ENCODE peak calls at places on chromosomes 13 and 19, in eight cellular contexts. K, Y, G, P, J, E, L and U are unnamed samples.

GRCh38 chr19:14300281-14300680 is 81.0 kb upstream of the ADGRE5 start:
- DNase-seq in K (no peak), Y (no peak), G (no peak), P (no peak), J (no peak), E (no peak), L (no peak), U (no peak)

GRCh38 chr19:33554821-33555220 is 33.2 kb upstream of the PEPD start:
- DNase-seq in K (no peak), Y (no peak), G (no peak), P (no peak), J (no peak), E (no peak), L (no peak), U (no peak)

GRCh38 chr13:105638446-105638845 is 897.0 kb downstream of the EFNB2 start:
- DNase-seq in K (no peak), Y (no peak), G (no peak), P (no peak), J (peak), E (no peak), L (no peak), U (no peak)

GRCh38 chr19:54556194-54556593 is 17.4 kb upstream of the LILRA2 start:
- DNase-seq in K (no peak), Y (no peak), G (no peak), P (no peak), J (no peak), E (no peak), L (no peak), U (no peak)

GRCh38 chr13:47499358-47500150 is 501.5 kb downstream of the SUCLA2 start:
- DNase-seq in K (peak), Y (no peak), G (no peak), P (no peak), J (peak), E (no peak), L (peak), U (no peak)

GRCh38 chr13:99614465-99614885 is 113.2 kb downstream of the TM9SF2 start:
- DNase-seq in K (peak), Y (no peak), G (peak), P (no peak), J (no peak), E (no peak), L (peak), U (no peak)

GRCh38 chr19:5323475-5323811 is 17.2 kb downstream of the PTPRS start:
- DNase-seq in K (no peak), Y (no peak), G (no peak), P (no peak), J (no peak), E (no peak), L (no peak), U (no peak)

GRCh38 chr13:49869514-49869913 is 66.6 kb downstream of the SPRYD7 start:
- DNase-seq in K (peak), Y (no peak), G (no peak), P (no peak), J (peak), E (no peak), L (peak), U (no peak)

GRCh38 chr19:51018745-51019543 is 565 bp downstream of the KLK10 start:
- DNase-seq in K (peak), Y (no peak), G (peak), P (no peak), J (no peak), E (no peak), L (peak), U (no peak)

GRCh38 chr13:78137404-78138142 is 218.9 kb upstream of the EDNRB start:
- DNase-seq in K (peak), Y (no peak), G (no peak), P (peak), J (peak), E (peak), L (peak), U (peak)

GRCh38 chr19:5308471-5309437 is 31.9 kb downstream of the PTPRS start:
- DNase-seq in K (peak), Y (peak), G (peak), P (no peak), J (peak), E (no peak), L (peak), U (no peak)

GRCh38 chr19:32068805-32069204 is 276.6 kb upstream of the ZNF507 start:
- DNase-seq in K (no peak), Y (no peak), G (no peak), P (no peak), J (no peak), E (no peak), L (no peak), U (no peak)

GRCh38 chr13:33927315-33927714 is 109.4 kb downstream of the RFC3 start:
- DNase-seq in K (peak), Y (no peak), G (no peak), P (no peak), J (peak), E (no peak), L (peak), U (no peak)

GRCh38 chr13:35144496-35144895 is 202.4 kb downstream of the NBEA start:
- DNase-seq in K (peak), Y (no peak), G (no peak), P (no peak), J (no peak), E (no peak), L (peak), U (no peak)

GRCh38 chr19:40807147-40808020 is 8.4 kb downstream of the EGLN2 start:
- DNase-seq in K (no peak), Y (no peak), G (no peak), P (no peak), J (no peak), E (no peak), L (no peak), U (no peak)

GRCh38 chr13:63409791-63410351 is 1994.2 kb upstream of the PCDH20 start:
- DNase-seq in K (no peak), Y (no peak), G (no peak), P (no peak), J (no peak), E (no peak), L (no peak), U (no peak)

GRCh38 chr13:37164635-37165034 is 59.2 kb upstream of the CSNK1A1L start:
- DNase-seq in K (no peak), Y (no peak), G (no peak), P (no peak), J (no peak), E (no peak), L (no peak), U (no peak)

GRCh38 chr19:13036366-13036976 is 41.2 kb downstream of the NFIX start:
- DNase-seq in K (peak), Y (no peak), G (peak), P (no peak), J (peak), E (no peak), L (peak), U (no peak)

GRCh38 chr19:30082168-30082567 is 140.1 kb downstream of the URI1 start:
- DNase-seq in K (no peak), Y (no peak), G (no peak), P (no peak), J (no peak), E (no peak), L (no peak), U (no peak)

GRCh38 chr19:29884466-29884865 is 57.6 kb upstream of the URI1 start:
- DNase-seq in K (no peak), Y (no peak), G (no peak), P (no peak), J (no peak), E (no peak), L (no peak), U (no peak)

GRCh38 chr19:29060833-29061364 is 152.1 kb downstream of the UQCRFS1 start:
- DNase-seq in K (no peak), Y (no peak), G (no peak), P (no peak), J (no peak), E (no peak), L (no peak), U (no peak)

GRCh38 chr13:27920677-27921420 is 1.0 kb downstream of the PDX1 start:
- DNase-seq in K (peak), Y (no peak), G (no peak), P (peak), J (peak), E (no peak), L (peak), U (no peak)

GRCh38 chr19:19661675-19662251 is 1.7 kb downstream of the ATP13A1 start:
- DNase-seq in K (no peak), Y (peak), G (no peak), P (no peak), J (no peak), E (no peak), L (no peak), U (peak)

GRCh38 chr13:107373551-107373950 is 805.6 kb upstream of the ARGLU1 start:
- DNase-seq in K (peak), Y (no peak), G (no peak), P (peak), J (peak), E (no peak), L (peak), U (no peak)

GRCh38 chr13:46593403-46593802 is 40.4 kb downstream of the LRCH1 start:
- DNase-seq in K (no peak), Y (no peak), G (no peak), P (no peak), J (no peak), E (no peak), L (no peak), U (peak)

GRCh38 chr13:99357920-99358319 is 50.7 kb upstream of the GPR183 start:
- DNase-seq in K (peak), Y (no peak), G (no peak), P (no peak), J (no peak), E (no peak), L (no peak), U (no peak)

GRCh38 chr13:44407891-44408290 is 34.3 kb downstream of the SERP2 start:
- DNase-seq in K (no peak), Y (no peak), G (peak), P (no peak), J (no peak), E (no peak), L (no peak), U (no peak)

GRCh38 chr13:75173457-75174356 is 308.3 kb downstream of the TBC1D4 start:
- DNase-seq in K (no peak), Y (no peak), G (no peak), P (no peak), J (no peak), E (no peak), L (no peak), U (no peak)

GRCh38 chr13:73060251-73061160 is 1.7 kb downstream of the KLF5 start:
- DNase-seq in K (peak), Y (no peak), G (peak), P (peak), J (peak), E (no peak), L (peak), U (no peak)

GRCh38 chr13:91247768-91248167 is 99.7 kb upstream of the MIR17HG start:
- DNase-seq in K (peak), Y (no peak), G (no peak), P (peak), J (no peak), E (no peak), L (no peak), U (no peak)

GRCh38 chr19:29393915-29394460 is 131.8 kb upstream of the VSTM2B start:
- DNase-seq in K (no peak), Y (no peak), G (no peak), P (no peak), J (no peak), E (no peak), L (no peak), U (no peak)

DNA sequence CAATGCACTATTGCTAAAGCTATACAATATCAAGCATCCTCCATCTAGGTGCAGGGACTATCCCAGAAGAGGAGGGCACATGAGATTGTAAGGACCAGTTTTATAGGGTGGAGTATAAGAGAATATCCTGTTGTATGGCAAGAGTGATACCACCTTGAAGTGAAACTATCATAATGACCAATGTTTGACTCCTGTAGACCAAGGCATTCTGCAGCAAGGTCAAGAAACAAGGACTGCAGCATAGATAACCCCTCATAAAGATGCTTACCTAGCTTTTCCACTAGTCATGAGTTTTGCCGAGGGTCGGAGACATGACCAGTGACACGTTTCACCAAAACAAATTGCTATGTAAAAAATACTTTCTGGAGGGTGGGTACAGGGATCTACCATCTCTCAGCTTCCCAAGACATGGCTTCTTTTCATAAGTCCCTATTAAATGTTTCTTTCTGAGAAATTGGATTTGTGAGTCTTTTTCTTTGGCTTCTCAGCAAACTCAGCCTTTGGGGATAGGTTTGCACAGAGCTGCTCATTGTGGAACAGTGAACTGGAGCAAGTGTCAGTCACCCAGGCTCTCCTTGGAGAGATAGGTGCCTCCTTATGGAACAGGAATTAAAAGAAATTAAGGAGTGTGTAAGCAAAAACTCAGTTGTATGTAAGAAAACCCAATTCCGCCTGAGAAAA is 28.2 kb upstream of the CYSLTR2 start:
- DNase-seq in K (no peak), Y (no peak), G (no peak), P (no peak), J (no peak), E (no peak), L (no peak), U (no peak)
- H3K4me3 ChIP-seq in K (no peak), Y (no peak), G (no peak), P (no peak), J (no peak), E (peak), L (no peak), U (no peak)

DNA sequence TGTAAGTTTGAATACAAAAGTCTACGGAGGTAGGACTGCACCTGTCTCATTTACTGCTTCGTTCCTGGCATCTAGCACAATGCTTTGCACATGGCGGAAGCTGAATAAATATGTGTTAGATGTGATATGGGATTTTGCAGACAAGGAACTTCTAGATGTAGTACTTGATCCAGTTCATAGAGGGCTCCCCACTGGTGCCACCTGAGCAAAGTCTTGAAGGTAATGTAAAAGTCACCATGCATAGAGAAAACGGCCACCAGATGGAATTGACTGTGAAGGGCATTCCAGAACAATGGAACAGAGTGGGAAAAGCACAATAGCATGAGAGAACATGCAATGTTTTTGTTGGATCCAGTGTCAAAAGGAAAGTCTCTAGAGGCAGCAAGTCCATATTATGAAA is 209.3 kb downstream of the HS6ST3 start:
- DNase-seq in K (no peak), Y (no peak), G (no peak), P (no peak), J (no peak), E (no peak), L (no peak), U (no peak)
- H3K4me3 ChIP-seq in K (no peak), Y (no peak), G (no peak), P (no peak), J (no peak), E (no peak), L (no peak), U (no peak)

GRCh38 chr19:21568816-21569496 is 63.6 kb downstream of the ZNF429 start:
- DNase-seq in K (peak), Y (peak), G (peak), P (no peak), J (peak), E (peak), L (peak), U (no peak)
- H3K4me3 ChIP-seq in K (no peak), Y (peak), G (peak), P (no peak), J (peak), E (peak), L (peak), U (no peak)

GRCh38 chr19:11293468-11294389 is 2.2 kb upstream of the TSPAN16 start:
- DNase-seq in K (peak), Y (peak), G (peak), P (peak), J (peak), E (peak), L (peak), U (peak)
- H3K4me3 ChIP-seq in K (peak), Y (peak), G (peak), P (no peak), J (peak), E (peak), L (no peak), U (no peak)

GRCh38 chr19:43782689-43783231 is 2.0 kb upstream of the KCNN4 start:
- DNase-seq in K (no peak), Y (no peak), G (peak), P (no peak), J (no peak), E (no peak), L (no peak), U (no peak)

GRCh38 chr19:43783636-43784035 is 2.9 kb upstream of the KCNN4 start:
- DNase-seq in K (no peak), Y (no peak), G (no peak), P (no peak), J (no peak), E (no peak), L (no peak), U (no peak)

GRCh38 chr19:43786665-43787064 is 5.9 kb upstream of the KCNN4 start:
- DNase-seq in K (no peak), Y (no peak), G (no peak), P (no peak), J (no peak), E (no peak), L (no peak), U (no peak)

GRCh38 chr19:43784251-43784980 is 3.6 kb upstream of the KCNN4 start:
- DNase-seq in K (peak), Y (no peak), G (peak), P (no peak), J (peak), E (peak), L (peak), U (peak)

DNA sequence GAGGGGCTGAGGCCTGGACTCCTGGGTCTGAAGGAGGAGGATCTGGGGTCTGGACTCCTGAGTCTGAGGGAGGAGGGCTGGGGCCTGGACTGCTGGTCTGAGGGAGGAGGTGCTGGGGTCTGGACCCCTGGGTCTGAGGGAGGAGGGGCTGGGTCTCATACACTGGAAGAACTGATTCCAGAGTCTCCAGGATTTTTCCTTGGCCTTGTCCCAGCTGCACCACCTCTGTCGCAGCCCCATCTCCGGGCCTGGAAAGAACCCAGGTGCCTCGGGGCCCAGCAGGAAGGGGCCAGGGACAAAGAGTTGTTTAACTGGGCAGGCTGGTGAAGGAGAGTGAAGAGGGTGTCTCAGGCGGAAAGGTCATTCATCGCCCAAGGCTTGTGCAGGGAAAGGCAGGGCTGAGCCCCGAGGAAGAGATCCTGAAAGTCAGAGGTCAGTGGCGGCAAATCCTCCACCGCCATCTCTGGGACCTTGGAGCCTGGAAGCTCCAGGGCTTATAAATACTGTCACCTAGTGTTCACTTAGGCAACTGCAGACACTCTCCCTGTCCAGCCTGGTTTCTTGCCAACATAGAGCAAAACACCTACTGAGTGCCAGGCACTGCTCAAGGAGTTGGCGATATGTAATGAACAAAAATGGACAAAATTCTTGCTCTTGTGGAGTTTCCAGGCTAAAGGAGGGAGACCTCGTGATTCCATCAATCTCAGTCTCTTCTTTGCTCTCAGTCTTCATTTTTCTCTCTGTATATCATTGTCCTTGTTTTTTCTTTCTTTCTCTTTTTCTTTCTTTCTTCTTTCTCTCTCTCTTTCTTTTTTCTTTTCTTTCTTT is 4.4 kb upstream of the KCNN4 start:
- DNase-seq in K (peak), Y (no peak), G (peak), P (peak), J (peak), E (peak), L (peak), U (peak)
- H3K4me3 ChIP-seq in K (no peak), Y (peak), G (peak), P (no peak), J (no peak), E (no peak), L (no peak), U (peak)

GRCh38 chr13:111186305-111186930 is 71.3 kb downstream of the ARHGEF7 start:
- DNase-seq in K (no peak), Y (no peak), G (no peak), P (no peak), J (no peak), E (no peak), L (no peak), U (no peak)
- H3K4me3 ChIP-seq in K (no peak), Y (no peak), G (no peak), P (no peak), J (no peak), E (no peak), L (no peak), U (peak)

GRCh38 chr13:50915562-50915961 is 6.0 kb downstream of the RNASEH2B start:
- DNase-seq in K (no peak), Y (no peak), G (no peak), P (no peak), J (no peak), E (no peak), L (no peak), U (peak)
- H3K4me3 ChIP-seq in K (no peak), Y (no peak), G (no peak), P (no peak), J (no peak), E (no peak), L (no peak), U (peak)

GRCh38 chr19:39126312-39126561 is 651 bp downstream of the PAK4 start:
- DNase-seq in K (no peak), Y (no peak), G (no peak), P (no peak), J (no peak), E (no peak), L (no peak), U (no peak)

GRCh38 chr19:39125199-39125553 is 410 bp upstream of the PAK4 start:
- DNase-seq in K (no peak), Y (no peak), G (no peak), P (no peak), J (no peak), E (no peak), L (no peak), U (no peak)

GRCh38 chr19:39125554-39126311 is at the start of gene PAK4:
- DNase-seq in K (peak), Y (peak), G (peak), P (peak), J (peak), E (peak), L (peak), U (peak)

GRCh38 chr19:39127812-39128510 is 2.4 kb downstream of the PAK4 start:
- DNase-seq in K (no peak), Y (no peak), G (peak), P (no peak), J (no peak), E (no peak), L (no peak), U (no peak)

DNA sequence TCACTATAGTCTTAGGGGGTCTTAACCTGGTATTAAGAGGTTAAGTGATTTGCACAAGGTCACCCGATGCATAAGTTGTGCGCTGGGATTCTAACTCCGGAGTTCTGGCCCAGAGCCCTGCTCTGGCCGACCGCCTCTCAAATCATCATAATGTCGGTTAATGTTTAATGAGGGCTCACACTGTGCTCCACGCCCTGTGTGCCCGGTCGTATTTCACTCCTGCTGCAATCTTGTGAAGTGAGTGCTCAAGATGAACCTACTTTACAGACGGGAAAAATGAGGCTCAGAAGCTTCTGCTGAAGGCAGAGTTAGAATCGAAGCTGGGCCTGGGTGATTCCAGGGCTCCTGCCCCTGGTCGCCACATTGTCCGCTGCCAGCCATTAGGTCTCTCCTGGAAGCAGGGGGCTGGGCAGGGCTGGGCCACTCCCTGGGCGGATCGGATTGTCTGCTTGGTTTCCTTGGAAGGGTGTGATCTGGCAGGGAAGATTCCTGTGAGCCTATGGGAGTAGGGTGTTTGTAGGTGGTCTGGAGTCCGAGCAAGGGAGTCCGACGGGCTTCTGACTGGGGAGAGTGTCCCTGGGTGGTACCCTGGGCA is 1.1 kb downstream of the PAK4 start:
- DNase-seq in K (peak), Y (no peak), G (no peak), P (no peak), J (no peak), E (no peak), L (peak), U (no peak)
- H3K4me3 ChIP-seq in K (peak), Y (peak), G (peak), P (no peak), J (peak), E (peak), L (peak), U (peak)